ENCODE peak calls at places on chromosomes 12 and 14, in seven cellular contexts. X, L, I, E, N, H and Q are unnamed samples.

GRCh38 chr12:131572626-131573025 is 138.3 kb upstream of the SFSWAP start:
- DNase-seq in X (no peak), L (no peak), I (no peak), E (no peak), N (no peak), H (no peak), Q (no peak)

GRCh38 chr12:103334447-103334846 is 161.3 kb downstream of the C12orf42 start:
- DNase-seq in X (no peak), L (no peak), I (no peak), E (no peak), N (no peak), H (no peak), Q (no peak)

GRCh38 chr12:63844391-63845341 is at the start of gene SRGAP1:
- DNase-seq in X (no peak), L (no peak), I (peak), E (peak), N (peak), H (no peak), Q (no peak)

GRCh38 chr14:65352964-65353530 is 59.5 kb upstream of the FUT8 start:
- DNase-seq in X (no peak), L (no peak), I (no peak), E (no peak), N (no peak), H (peak), Q (no peak)

GRCh38 chr14:99724196-99724891 is 40.2 kb downstream of the CYP46A1 start:
- DNase-seq in X (no peak), L (no peak), I (no peak), E (no peak), N (no peak), H (no peak), Q (no peak)

GRCh38 chr12:52082988-52083637 is 3.6 kb downstream of the SMIM41 start:
- DNase-seq in X (peak), L (peak), I (peak), E (peak), N (peak), H (peak), Q (peak)

GRCh38 chr14:105292810-105293711 is 7.7 kb downstream of the BRF1 start:
- DNase-seq in X (no peak), L (peak), I (no peak), E (no peak), N (no peak), H (no peak), Q (no peak)

GRCh38 chr14:93091666-93092065 is 24.1 kb downstream of the ITPK1 start:
- DNase-seq in X (no peak), L (no peak), I (no peak), E (no peak), N (no peak), H (no peak), Q (no peak)

GRCh38 chr12:65656156-65656885 is 168.0 kb upstream of the HMGA2 start:
- DNase-seq in X (no peak), L (no peak), I (no peak), E (no peak), N (no peak), H (no peak), Q (no peak)

GRCh38 chr12:39427360-39427808 is 15.5 kb downstream of the KIF21A start:
- DNase-seq in X (no peak), L (no peak), I (no peak), E (no peak), N (no peak), H (no peak), Q (no peak)